ENCODE peak calls at places on chromosomes 11 and 22, in ten cellular contexts. E, N, A, P, O, G, W, M, K and C are unnamed samples.
A peak's percentile ranks its signal among the peaks of the same experiment; 100 is the strongest.

GRCh38 chr11:57798905-57799559 is 37.4 kb downstream of the CTNND1 start:
- DNase-seq in E (peak; percentile 85), N (no peak), A (no peak), P (peak; percentile 85), O (no peak), G (peak; percentile 51), W (peak; percentile 89), M (no peak), K (no peak), C (no peak)

GRCh38 chr22:39287076-39287743 is 32.2 kb downstream of the RPL3 start:
- DNase-seq in E (no peak), N (no peak), A (no peak), P (peak; percentile 16), O (no peak), G (peak; percentile 49), W (no peak), M (no peak), K (no peak), C (no peak)

GRCh38 chr11:73154178-73154577 is 12.1 kb upstream of the FCHSD2 start:
- DNase-seq in E (no peak), N (no peak), A (no peak), P (peak; percentile 67), O (no peak), G (no peak), W (no peak), M (no peak), K (no peak), C (no peak)

GRCh38 chr11:21888814-21889213 is 304.1 kb upstream of the ANO5 start:
- DNase-seq in E (no peak), N (no peak), A (no peak), P (no peak), O (no peak), G (no peak), W (no peak), M (no peak), K (no peak), C (no peak)

GRCh38 chr11:10023202-10023601 is 270.8 kb downstream of the SBF2 start:
- DNase-seq in E (no peak), N (no peak), A (no peak), P (no peak), O (no peak), G (no peak), W (no peak), M (no peak), K (no peak), C (no peak)

GRCh38 chr11:44082645-44083044 is 12.8 kb upstream of the EXT2 start:
- DNase-seq in E (no peak), N (no peak), A (no peak), P (no peak), O (no peak), G (no peak), W (no peak), M (no peak), K (no peak), C (no peak)

GRCh38 chr22:28799834-28800307 is 498 bp downstream of the XBP1 start:
- DNase-seq in E (peak; percentile 70), N (peak; percentile 40), A (peak; percentile 73), P (peak; percentile 73), O (peak; percentile 92), G (peak; percentile 65), W (no peak), M (peak; percentile 90), K (no peak), C (peak; percentile 54)

GRCh38 chr22:46106279-46107022 is 43.9 kb upstream of the PPARA start:
- DNase-seq in E (peak; percentile 49), N (no peak), A (no peak), P (no peak), O (no peak), G (no peak), W (no peak), M (no peak), K (no peak), C (no peak)

GRCh38 chr11:98411777-98412176 is 609.0 kb upstream of the CNTN5 start:
- DNase-seq in E (no peak), N (no peak), A (peak; percentile 42), P (no peak), O (no peak), G (no peak), W (no peak), M (no peak), K (no peak), C (no peak)

GRCh38 chr22:23781533-23781932 is 5.2 kb upstream of the SMARCB1 start:
- DNase-seq in E (no peak), N (no peak), A (no peak), P (no peak), O (no peak), G (peak; percentile 59), W (peak; percentile 70), M (no peak), K (no peak), C (no peak)

GRCh38 chr11:11620966-11621880 is 582 bp downstream of the GALNT18 start:
- DNase-seq in E (peak; percentile 26), N (peak; percentile 36), A (peak; percentile 32), P (peak; percentile 31), O (peak; percentile 84), G (peak; percentile 35), W (no peak), M (peak; percentile 77), K (no peak), C (peak; percentile 22)

GRCh38 chr11:79902493-79902892 is 461.7 kb upstream of the TENM4 start:
- DNase-seq in E (no peak), N (no peak), A (no peak), P (no peak), O (no peak), G (peak; percentile 56), W (no peak), M (no peak), K (no peak), C (no peak)

DNA sequence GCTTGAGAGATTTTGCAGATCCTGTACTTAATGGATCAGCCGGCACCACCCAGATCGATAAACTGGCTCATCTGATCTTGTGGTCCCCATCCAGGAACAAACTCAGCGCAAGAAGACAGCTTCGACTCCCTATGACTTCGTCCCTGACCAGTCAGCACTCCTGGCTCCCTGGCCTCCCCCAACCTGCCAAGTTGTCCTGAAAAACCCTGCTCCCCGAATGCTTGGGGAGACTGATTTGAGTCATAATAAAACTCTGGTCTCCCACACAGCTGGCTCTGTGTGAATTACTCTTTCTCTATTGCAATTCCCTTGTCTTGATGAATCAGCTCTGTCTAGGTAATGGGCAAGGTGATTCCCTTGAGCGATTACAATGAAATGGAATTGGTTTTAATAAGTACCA is 29.5 kb downstream of the OR2AG2 start:
- DNase-seq in E (no peak), N (no peak), A (no peak), P (no peak), O (no peak), G (no peak), W (no peak), M (no peak), K (no peak), C (no peak)
- H3K27ac ChIP-seq in E (no peak overlapping the region), N (no peak overlapping the region), A (no peak overlapping the region), P (no peak overlapping the region), O (no peak overlapping the region), G (no peak overlapping the region), W (no peak overlapping the region), M (no peak overlapping the region), K (no peak overlapping the region), C (no peak overlapping the region)

DNA sequence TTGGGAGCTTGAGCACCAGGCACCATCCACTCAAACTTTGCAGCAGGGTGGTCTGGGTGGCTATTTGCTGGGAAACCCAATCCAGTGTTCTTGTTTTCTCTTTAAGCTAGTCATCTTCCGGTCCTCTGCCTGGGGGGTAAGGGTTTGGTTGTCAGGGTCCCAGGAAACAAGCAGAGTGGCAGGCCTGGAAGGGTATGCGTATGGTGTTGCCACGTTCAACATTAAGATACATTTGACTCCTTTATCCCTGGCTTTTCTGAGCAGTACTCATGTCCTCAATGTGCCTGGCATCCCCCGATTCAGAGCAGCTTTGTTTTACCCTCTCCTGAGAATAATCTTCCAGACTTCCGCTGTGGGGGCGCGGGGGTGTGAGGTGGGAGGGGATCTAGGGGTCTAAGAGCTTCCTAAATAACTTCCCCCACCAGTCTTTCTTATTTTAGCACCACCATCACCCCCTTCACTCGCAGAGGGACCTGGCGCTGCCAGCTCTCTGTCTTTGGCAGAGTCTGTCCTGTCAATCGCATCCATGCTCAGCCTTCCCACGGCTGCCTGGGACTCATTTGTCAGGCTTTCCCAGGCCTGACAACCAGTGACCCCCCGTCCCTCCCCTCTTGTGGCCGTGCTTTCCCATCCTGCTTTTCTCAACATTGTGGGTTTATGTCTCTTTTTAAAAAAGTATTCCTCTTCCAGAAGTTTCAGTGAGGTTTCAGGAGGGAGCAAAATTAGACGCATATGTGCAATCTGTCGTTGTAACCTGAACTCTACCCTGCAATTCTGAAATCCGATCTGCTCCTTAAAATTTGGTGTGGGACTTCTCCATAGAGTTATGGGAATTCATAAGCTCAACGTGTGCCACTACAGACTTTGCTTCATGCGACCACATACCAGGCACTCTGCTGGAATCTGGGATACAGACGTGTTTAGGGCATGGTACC is 27.0 kb upstream of the RBFOX2 start:
- DNase-seq in E (no peak), N (no peak), A (no peak), P (no peak), O (no peak), G (peak; percentile 64), W (no peak), M (no peak), K (no peak), C (no peak)
- H3K27ac ChIP-seq in E (no peak overlapping the region), N (no peak overlapping the region), A (peak overlapping the region; percentile 49), P (no peak overlapping the region), O (no peak overlapping the region), G (no peak overlapping the region), W (no peak overlapping the region), M (no peak overlapping the region), K (no peak overlapping the region), C (no peak overlapping the region)

DNA sequence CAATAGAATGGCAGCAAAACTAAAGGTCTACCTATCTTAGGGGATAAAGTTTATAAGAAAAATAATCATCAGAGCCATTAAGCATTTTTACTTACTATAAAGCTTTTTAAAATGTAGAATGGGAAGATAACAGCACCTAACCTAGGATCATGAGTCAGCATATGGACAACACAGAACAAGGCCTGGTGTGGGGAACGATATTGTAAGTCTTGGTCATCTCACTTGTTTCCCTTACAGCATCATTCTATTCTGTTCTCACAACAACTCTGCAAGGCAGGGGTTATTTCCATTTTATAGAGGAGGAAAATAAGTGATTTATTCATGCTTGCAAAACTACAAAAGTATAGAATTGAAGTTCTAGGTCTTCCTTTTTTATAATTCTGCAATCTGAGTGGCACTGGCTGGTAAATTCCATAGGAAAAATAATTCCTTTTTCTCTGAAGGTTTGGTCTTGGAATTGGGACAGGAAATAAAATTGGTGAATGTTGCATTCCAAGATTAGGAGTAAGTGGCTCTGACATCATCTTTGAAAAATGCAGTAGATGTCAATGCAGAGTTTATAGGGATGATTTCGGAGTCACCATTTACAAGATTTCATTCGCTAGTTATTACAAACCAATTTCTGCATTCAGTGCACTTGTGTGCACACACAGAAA is 423.0 kb downstream of the DYNC2H1 start:
- DNase-seq in E (no peak), N (no peak), A (no peak), P (no peak), O (no peak), G (peak; percentile 71), W (no peak), M (no peak), K (no peak), C (no peak)
- H3K27ac ChIP-seq in E (no peak overlapping the region), N (no peak overlapping the region), A (no peak overlapping the region), P (no peak overlapping the region), O (no peak overlapping the region), G (no peak overlapping the region), W (no peak overlapping the region), M (no peak overlapping the region), K (no peak overlapping the region), C (no peak overlapping the region)

DNA sequence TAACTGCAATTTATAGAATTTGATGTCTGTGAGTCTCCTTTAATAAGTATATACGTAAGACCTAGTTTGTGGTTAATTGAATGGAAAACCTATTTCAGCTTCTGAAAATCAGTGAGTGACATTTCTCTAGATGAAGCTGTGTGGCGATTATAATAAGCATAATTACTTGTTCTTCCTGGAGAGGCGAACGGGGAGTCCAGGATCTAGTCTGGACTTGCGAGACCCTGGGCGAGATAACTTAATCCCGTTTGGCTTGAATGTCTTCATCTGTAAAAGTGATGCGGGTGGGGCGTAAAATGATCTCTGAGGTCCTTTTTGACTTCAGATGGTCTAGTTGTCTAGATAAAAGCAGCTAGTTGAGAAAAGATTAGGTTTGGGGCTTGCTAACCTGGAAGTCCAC is 1.1 kb downstream of the PRRG4 start:
- DNase-seq in E (no peak), N (no peak), A (no peak), P (no peak), O (no peak), G (no peak), W (no peak), M (no peak), K (no peak), C (no peak)
- H3K27ac ChIP-seq in E (peak overlapping the region; percentile 88), N (no peak overlapping the region), A (no peak overlapping the region), P (no peak overlapping the region), O (no peak overlapping the region), G (no peak overlapping the region), W (peak overlapping the region; percentile 88), M (no peak overlapping the region), K (no peak overlapping the region), C (no peak overlapping the region)